ENCODE peak calls at places on chromosome 1, in seven cellular contexts. One of them, this sample, is unnamed.

GRCh38 chr1:190169311-190170067 is 308.2 kb downstream of the BRINP3 start:
- DNase-seq in fibroblast of lung: peak; percentile 56
- DNase-seq in AG04449: no peak
- DNase-seq in HFF-Myc: no peak
- DNase-seq in hypothalamus: no peak
- DNase-seq in uterus: no peak
- DNase-seq in brain microvascular endothelial cell: peak; percentile 39
- DNase-seq in this sample: no peak

GRCh38 chr1:108686609-108687313 is 5.3 kb upstream of the PRPF38B start:
- DNase-seq in HFF-Myc: peak; percentile 36
- DNase-seq in fibroblast of lung: peak; percentile 6
- DNase-seq in brain microvascular endothelial cell: no peak
- DNase-seq in AG04449: peak; percentile 19
- DNase-seq in hypothalamus: no peak
- DNase-seq in uterus: no peak
- DNase-seq in this sample: peak; percentile 45

GRCh38 chr1:12678350-12678749 is 34.5 kb downstream of the AADACL4 start:
- DNase-seq in HFF-Myc: no peak
- DNase-seq in uterus: no peak
- DNase-seq in brain microvascular endothelial cell: no peak
- DNase-seq in fibroblast of lung: no peak
- DNase-seq in AG04449: no peak
- DNase-seq in hypothalamus: no peak
- DNase-seq in this sample: no peak

GRCh38 chr1:167442142-167442848 is 76.0 kb downstream of the CD247 start:
- DNase-seq in AG04449: no peak
- DNase-seq in uterus: peak; percentile 73
- DNase-seq in fibroblast of lung: peak; percentile 72
- DNase-seq in brain microvascular endothelial cell: peak; percentile 59
- DNase-seq in hypothalamus: peak; percentile 58
- DNase-seq in HFF-Myc: peak; percentile 33
- DNase-seq in this sample: no peak

GRCh38 chr1:244210884-244211558 is 159.9 kb downstream of the ZBTB18 start:
- DNase-seq in brain microvascular endothelial cell: no peak
- DNase-seq in uterus: no peak
- DNase-seq in fibroblast of lung: no peak
- DNase-seq in hypothalamus: no peak
- DNase-seq in HFF-Myc: no peak
- DNase-seq in AG04449: no peak
- DNase-seq in this sample: no peak

GRCh38 chr1:43773821-43774220 is 66.5 kb downstream of the ST3GAL3 start:
- DNase-seq in brain microvascular endothelial cell: no peak
- DNase-seq in AG04449: no peak
- DNase-seq in uterus: no peak
- DNase-seq in hypothalamus: no peak
- DNase-seq in HFF-Myc: no peak
- DNase-seq in fibroblast of lung: no peak
- DNase-seq in this sample: no peak

GRCh38 chr1:18396247-18396646 is 84.5 kb upstream of the KLHDC7A start:
- DNase-seq in hypothalamus: no peak
- DNase-seq in brain microvascular endothelial cell: no peak
- DNase-seq in uterus: no peak
- DNase-seq in HFF-Myc: no peak
- DNase-seq in fibroblast of lung: no peak
- DNase-seq in AG04449: no peak
- DNase-seq in this sample: no peak

GRCh38 chr1:170707959-170708666 is 44.2 kb downstream of the PRRX1 start:
- DNase-seq in HFF-Myc: peak; percentile 93
- DNase-seq in brain microvascular endothelial cell: peak; percentile 95
- DNase-seq in hypothalamus: no peak
- DNase-seq in fibroblast of lung: peak; percentile 95
- DNase-seq in AG04449: peak; percentile 94
- DNase-seq in uterus: peak; percentile 35
- DNase-seq in this sample: peak; percentile 94

GRCh38 chr1:31615939-31616338 is 1.6 kb upstream of the HCRTR1 start:
- DNase-seq in AG04449: no peak
- DNase-seq in hypothalamus: no peak
- DNase-seq in HFF-Myc: no peak
- DNase-seq in uterus: no peak
- DNase-seq in brain microvascular endothelial cell: no peak
- DNase-seq in fibroblast of lung: no peak
- DNase-seq in this sample: no peak

This sample was measured in GM04503.